ENCODE peak calls at places on chromosomes 7 and 10, in ten cellular contexts. W is adrenal gland, R is body of pancreas, K is stomach, B is H1, F is heart left ventricle, N is sigmoid colon, G is vagina, U is IMR-90, D is transverse colon. H is an unnamed sample.
A peak's percentile ranks its signal among the peaks of the same experiment; 100 is the strongest.

GRCh38 chr7:123433665-123434064 is 100.7 kb downstream of the IQUB start:
- DNase-seq in W (no peak), R (no peak), K (no peak), B (no peak), F (no peak), N (no peak), G (no peak), U (no peak), D (no peak), H (no peak)

GRCh38 chr7:48078470-48078869 is 10.6 kb upstream of the UPP1 start:
- DNase-seq in W (no peak), R (no peak), K (no peak), B (no peak), F (no peak), N (no peak), G (no peak), U (no peak), D (peak; percentile 29), H (no peak)

GRCh38 chr10:29277296-29277695 is 11.6 kb upstream of the LYZL1 start:
- DNase-seq in W (peak; percentile 67), R (no peak), K (no peak), B (no peak), F (no peak), N (no peak), G (no peak), U (no peak), D (no peak), H (no peak)

GRCh38 chr7:18177815-18178660 is 150.4 kb upstream of the PRPS1L1 start:
- DNase-seq in W (no peak), R (no peak), K (peak; percentile 47), B (no peak), F (no peak), N (no peak), G (no peak), U (no peak), D (no peak), H (no peak)

GRCh38 chr10:77289790-77290189 is 347.8 kb downstream of the KCNMA1 start:
- DNase-seq in W (no peak), R (no peak), K (no peak), B (no peak), F (no peak), N (no peak), G (no peak), U (no peak), D (no peak), H (no peak)

GRCh38 chr10:29328988-29329387 is 40.1 kb downstream of the LYZL1 start:
- DNase-seq in W (no peak), R (no peak), K (no peak), B (no peak), F (no peak), N (peak; percentile 79), G (no peak), U (peak; percentile 64), D (peak; percentile 13), H (peak; percentile 43)

GRCh38 chr10:125087191-125087896 is 73.0 kb downstream of the CTBP2 start:
- DNase-seq in W (no peak), R (no peak), K (peak; percentile 25), B (no peak), F (no peak), N (peak; percentile 56), G (no peak), U (no peak), D (no peak), H (no peak)

GRCh38 chr10:131726460-131726861 is 174.3 kb upstream of the PPP2R2D start:
- DNase-seq in W (peak; percentile 82), R (peak; percentile 56), K (peak; percentile 43), B (no peak), F (no peak), N (peak; percentile 77), G (peak; percentile 40), U (no peak), D (no peak), H (peak; percentile 46)

DNA sequence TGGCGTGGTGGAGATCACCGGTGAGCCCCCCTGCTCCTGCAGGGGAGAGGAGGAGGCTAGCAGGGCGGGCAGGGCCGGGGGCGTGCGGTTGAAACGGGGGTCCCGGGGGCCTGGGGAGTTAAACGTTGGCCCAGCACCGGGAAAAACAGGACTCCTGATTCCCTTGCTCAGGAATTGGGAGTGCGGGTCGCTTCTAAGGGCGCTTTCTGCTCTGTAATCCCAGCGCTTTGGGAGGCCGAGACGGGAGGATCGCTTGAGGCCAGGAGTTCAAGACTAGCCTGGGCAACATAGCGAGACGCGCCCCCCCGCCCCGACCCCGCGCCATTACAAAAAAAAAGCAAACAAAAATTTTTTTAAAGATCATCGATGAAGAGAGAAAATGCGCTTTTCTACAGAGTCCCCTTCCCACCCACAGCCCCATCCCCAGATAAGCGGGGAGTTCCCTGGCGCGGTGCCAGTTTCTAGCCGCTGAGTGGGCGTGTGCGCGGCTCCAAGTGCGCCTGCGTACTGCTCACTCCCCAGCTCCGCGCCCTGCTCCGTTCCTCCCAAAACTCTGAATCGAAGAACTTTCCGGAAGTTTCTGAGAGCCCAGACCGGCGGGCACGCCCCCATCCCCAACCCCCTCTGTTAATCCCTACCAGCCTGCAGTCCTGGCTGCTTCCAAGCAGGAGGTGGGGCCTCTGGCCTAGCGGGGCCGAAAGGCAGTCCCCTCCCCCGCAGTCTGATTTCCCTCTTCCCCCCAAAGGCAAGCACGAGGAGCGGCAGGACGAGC is 770 bp downstream of the HSPB1 start:
- DNase-seq in W (peak; percentile 91), R (peak; percentile 89), K (peak; percentile 85), B (peak; percentile 93), F (peak; percentile 93), N (peak; percentile 94), G (no peak), U (peak; percentile 92), D (peak; percentile 88), H (peak; percentile 87)
- H3K4me1 ChIP-seq in W (peaks cover 24% of the 10 kb centered on the region), R (peaks cover 78% of the 10 kb centered on the region), K (peaks cover 45% of the 10 kb centered on the region), B (peaks cover 5% of the 10 kb centered on the region), F (peaks cover 18% of the 10 kb centered on the region), N (peaks cover 44% of the 10 kb centered on the region), G (peaks cover 53% of the 10 kb centered on the region), U (peaks cover 18% of the 10 kb centered on the region), D (peaks cover 40% of the 10 kb centered on the region), H (peaks cover 3% of the 10 kb centered on the region)

GRCh38 chr7:131190581-131190980 is 137.1 kb upstream of the MKLN1 start:
- DNase-seq in W (no peak), R (no peak), K (no peak), B (no peak), F (no peak), N (no peak), G (no peak), U (no peak), D (no peak), H (no peak)

GRCh38 chr7:131189488-131189887 is 138.2 kb upstream of the MKLN1 start:
- DNase-seq in W (no peak), R (no peak), K (no peak), B (no peak), F (no peak), N (no peak), G (no peak), U (no peak), D (no peak), H (no peak)

GRCh38 chr7:131186816-131187215 is 140.9 kb upstream of the MKLN1 start:
- DNase-seq in W (no peak), R (no peak), K (no peak), B (no peak), F (no peak), N (no peak), G (no peak), U (no peak), D (no peak), H (no peak)

GRCh38 chr7:131190146-131190545 is 137.5 kb upstream of the MKLN1 start:
- DNase-seq in W (peak; percentile 83), R (no peak), K (no peak), B (peak; percentile 64), F (no peak), N (peak; percentile 74), G (no peak), U (peak; percentile 31), D (no peak), H (no peak)

DNA sequence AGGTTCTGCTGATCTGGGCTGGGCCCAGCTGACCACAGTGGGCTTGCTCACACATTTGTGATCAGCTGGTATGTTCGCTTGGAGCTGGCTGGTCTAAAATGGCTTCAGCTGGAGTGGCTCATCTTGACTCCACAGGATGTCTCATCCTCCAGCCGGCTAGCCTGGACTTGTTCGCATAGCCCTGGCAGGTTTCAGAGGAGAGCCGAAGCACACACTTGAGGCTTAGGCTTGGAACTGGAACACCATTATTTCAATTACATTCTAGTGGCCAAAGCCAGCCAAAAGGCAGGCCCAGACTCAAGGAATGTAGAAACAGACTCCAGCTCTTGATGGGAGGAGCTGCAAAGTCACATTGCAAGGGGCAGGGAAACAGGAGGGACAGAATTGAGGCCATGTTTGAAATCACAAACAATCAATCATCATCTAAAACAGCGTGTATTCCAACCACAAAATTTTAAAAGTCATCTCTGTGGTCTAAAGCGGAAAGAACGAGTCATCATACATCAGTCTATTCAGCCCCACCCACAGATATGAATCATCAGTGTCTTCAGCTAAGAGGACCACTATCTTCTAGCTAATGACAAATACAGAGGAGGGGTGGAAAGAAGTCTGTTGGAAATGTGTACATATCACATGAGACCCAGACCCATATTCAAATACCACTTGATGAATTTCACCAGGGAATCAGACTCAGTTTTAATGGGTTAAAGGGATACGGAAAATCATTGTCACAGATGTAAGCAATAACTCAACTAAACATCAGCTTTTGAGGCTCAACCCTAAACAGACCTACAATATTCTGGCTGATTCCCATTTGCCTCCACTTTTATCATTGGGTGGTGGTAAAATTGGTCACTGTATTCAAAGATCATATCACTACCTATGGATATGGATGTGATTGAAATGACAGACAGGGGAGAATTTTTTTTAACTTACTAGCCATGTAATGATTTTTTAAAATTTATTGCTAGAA is 139.0 kb upstream of the MKLN1 start:
- DNase-seq in W (peak; percentile 66), R (no peak), K (no peak), B (no peak), F (no peak), N (peak; percentile 71), G (no peak), U (peak; percentile 98), D (no peak), H (no peak)
- H3K4me3 ChIP-seq in W (no peak overlapping the region), R (no peak overlapping the region), K (no peak overlapping the region), B (no peak overlapping the region), F (no peak overlapping the region), N (no peak overlapping the region), G (no peak overlapping the region), U (no peak overlapping the region), D (no peak overlapping the region), H (no peak overlapping the region)

DNA sequence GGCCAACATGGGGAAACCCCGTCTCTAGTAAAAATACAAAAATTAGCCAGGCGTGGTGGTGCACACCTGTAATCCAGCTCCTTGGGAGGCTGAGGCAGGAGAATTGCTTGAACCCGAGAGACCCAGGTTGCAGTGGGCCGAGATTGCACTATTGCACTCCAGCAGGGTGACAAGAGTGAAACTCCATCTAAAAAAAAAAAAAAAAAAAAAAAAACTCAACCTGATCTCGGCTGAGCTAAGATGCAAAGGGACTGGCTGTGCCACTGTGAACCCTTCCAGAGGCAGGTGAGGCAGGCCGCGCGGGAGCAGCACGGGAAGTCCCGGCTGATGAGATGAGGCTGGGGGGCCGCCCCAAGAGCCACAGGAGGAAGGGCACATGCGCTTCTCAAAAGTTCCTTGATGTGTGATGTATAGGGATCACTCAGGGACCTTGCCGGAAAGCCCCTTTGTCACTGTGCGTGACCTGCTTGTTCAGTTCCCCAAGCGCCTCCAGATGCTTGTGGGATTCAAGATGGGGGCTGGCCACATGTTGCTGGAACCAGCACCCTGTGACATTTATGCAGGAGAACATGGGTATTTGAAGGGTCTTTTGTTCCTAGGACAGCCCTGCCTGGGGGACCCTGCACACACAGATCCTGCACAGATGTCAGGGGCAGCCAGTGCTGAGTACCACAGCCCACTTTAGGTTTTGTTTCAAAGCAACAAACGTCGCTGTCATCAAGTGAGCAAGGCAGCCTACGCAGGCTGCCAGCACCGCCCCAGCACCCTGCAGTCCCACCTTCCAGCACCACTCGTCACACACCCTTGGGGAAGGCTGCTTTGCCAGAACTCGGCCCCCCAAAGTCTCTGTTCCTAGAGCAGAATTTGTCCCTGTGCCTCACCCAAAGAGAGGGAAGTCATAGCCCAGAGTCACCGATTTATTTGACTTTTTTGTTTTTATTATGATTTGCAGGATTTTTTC is 74.8 kb upstream of the SH2B2 start:
- DNase-seq in W (no peak), R (no peak), K (no peak), B (no peak), F (no peak), N (no peak), G (no peak), U (no peak), D (no peak), H (no peak)
- TF ChIP-seq POLR2A in W (no peak), R (no peak), K (no peak), B (no peak), F (no peak), N (no peak), G (no peak), U (no peak), D (no peak), H (no peak)

DNA sequence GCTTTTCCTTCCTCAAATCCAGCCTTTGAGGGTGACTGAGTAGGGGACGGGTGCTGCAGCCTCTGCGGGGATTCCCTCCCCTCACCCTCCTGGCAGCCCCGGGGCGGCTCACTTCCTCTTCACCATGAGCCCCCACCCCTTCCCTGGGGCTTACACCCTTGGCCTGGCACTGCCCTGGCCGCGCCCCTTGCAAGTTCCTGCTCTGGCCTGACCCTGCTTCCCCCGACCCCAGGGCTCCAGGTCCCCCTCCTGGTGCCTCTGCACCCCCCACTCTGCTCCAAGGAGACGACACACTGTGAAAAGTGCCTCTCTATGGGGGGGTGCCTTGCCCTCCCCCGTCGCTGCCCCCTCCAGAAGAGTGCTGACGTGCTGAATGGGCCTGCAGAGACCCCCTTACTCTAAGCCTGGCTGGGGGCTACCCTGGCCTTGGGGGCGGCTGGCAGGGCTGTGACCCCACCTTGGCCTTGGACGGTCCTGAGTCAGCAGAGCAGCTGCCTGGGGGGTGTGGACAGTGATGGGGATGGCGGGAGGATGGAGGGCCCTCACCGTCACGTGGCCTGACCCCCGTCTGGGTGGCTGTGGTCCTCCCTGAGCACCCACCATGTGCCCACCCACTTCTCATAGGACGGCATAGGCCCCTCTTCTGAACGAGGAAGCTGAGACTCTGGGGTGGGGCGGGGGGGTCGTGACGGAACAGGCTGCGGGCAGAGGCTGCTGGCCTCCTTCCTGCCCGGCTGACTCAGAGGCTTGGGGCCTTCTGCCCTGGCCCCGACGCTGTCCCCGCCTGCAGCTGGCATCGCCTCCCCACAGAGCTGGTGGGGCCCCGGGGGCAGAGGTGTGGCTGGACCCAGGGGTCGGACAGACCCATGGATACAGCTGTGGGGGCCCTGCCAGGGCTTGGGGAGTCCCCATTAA is 9.8 kb downstream of the LFNG start:
- DNase-seq in W (peak; percentile 82), R (peak; percentile 51), K (peak; percentile 63), B (no peak), F (peak; percentile 92), N (peak; percentile 88), G (no peak), U (peak; percentile 52), D (peak; percentile 68), H (peak; percentile 29)
- H3K4me1 ChIP-seq in W (peaks cover 43% of the 10 kb centered on the region), R (peaks cover 73% of the 10 kb centered on the region), K (peaks cover 71% of the 10 kb centered on the region), B (peaks cover 36% of the 10 kb centered on the region), F (peaks cover 71% of the 10 kb centered on the region), N (peaks cover 17% of the 10 kb centered on the region), G (peaks cover 73% of the 10 kb centered on the region), U (peaks cover 29% of the 10 kb centered on the region), D (peaks cover 80% of the 10 kb centered on the region), H (peaks cover 13% of the 10 kb centered on the region)